ENCODE peak calls at places on chromosome 3, in ten cellular contexts. O is neuronal stem cell; K is CD8-positive, alpha-beta T cell; B is stomach; S is PC-9; I is endodermal cell; L is iPS DF 6.9; X is adipocyte; Q is thoracic aorta; E is Karpas-422. V is an unnamed sample. For H3K27me3 and H3K4me1, the result is how much of the 10 kb centered on the place peaks cover.

GRCh38 chr3:71725279-71725991 is at the start of gene EIF4E3:
- DNase-seq in O (peak), K (peak), B (peak), S (no peak), I (peak), L (no peak), X (peak), Q (no peak), E (no peak), V (peak)

GRCh38 chr3:71389911-71390573 is 193.5 kb downstream of the FOXP1 start:
- DNase-seq in O (no peak), K (peak), B (peak), S (no peak), I (peak), L (peak), X (peak), Q (no peak), E (peak), V (peak)

GRCh38 chr3:178300441-178300959 is 235.7 kb upstream of the KCNMB2 start:
- DNase-seq in O (no peak), K (no peak), B (no peak), S (no peak), I (no peak), L (no peak), X (no peak), Q (no peak), E (no peak), V (no peak)

GRCh38 chr3:78659386-78659987 is 1108.3 kb downstream of the ROBO1 start:
- DNase-seq in O (peak), K (no peak), B (peak), S (no peak), I (no peak), L (no peak), X (peak), Q (no peak), E (peak), V (peak)

GRCh38 chr3:178947738-178948137 is 123.9 kb downstream of the ZMAT3 start:
- DNase-seq in O (no peak), K (no peak), B (no peak), S (no peak), I (no peak), L (no peak), X (peak), Q (no peak), E (no peak), V (no peak)

GRCh38 chr3:121232309-121233225 is 313.2 kb downstream of the POLQ start:
- DNase-seq in O (no peak), K (no peak), B (no peak), S (no peak), I (no peak), L (no peak), X (no peak), Q (no peak), E (no peak), V (no peak)

GRCh38 chr3:44409640-44410410 is 67.6 kb downstream of the ZNF445 start:
- DNase-seq in O (no peak), K (no peak), B (no peak), S (no peak), I (peak), L (no peak), X (no peak), Q (no peak), E (no peak), V (no peak)

GRCh38 chr3:473284-473800 is 276.8 kb downstream of the CHL1 start:
- DNase-seq in O (no peak), K (no peak), B (no peak), S (no peak), I (no peak), L (no peak), X (no peak), Q (no peak), E (no peak), V (no peak)

GRCh38 chr3:184259878-184260570 is 1.3 kb downstream of the CAMK2N2 start:
- DNase-seq in O (peak), K (peak), B (peak), S (no peak), I (peak), L (no peak), X (peak), Q (no peak), E (no peak), V (peak)

GRCh38 chr3:66039590-66039887 is 821 bp upstream of the MAGI1 start:
- DNase-seq in O (no peak), K (no peak), B (peak), S (no peak), I (peak), L (no peak), X (peak), Q (no peak), E (no peak), V (peak)

GRCh38 chr3:95883801-95884200 is 930.6 kb upstream of the EPHA6 start:
- DNase-seq in O (no peak), K (no peak), B (no peak), S (no peak), I (no peak), L (peak), X (no peak), Q (no peak), E (no peak), V (no peak)

GRCh38 chr3:116067275-116067674 is 378.0 kb downstream of the LSAMP start:
- DNase-seq in O (no peak), K (no peak), B (no peak), S (no peak), I (no peak), L (no peak), X (no peak), Q (no peak), E (no peak), V (no peak)

GRCh38 chr3:175535351-175535750 is 676.2 kb downstream of the NAALADL2 start:
- DNase-seq in O (no peak), K (no peak), B (no peak), S (peak), I (no peak), L (no peak), X (no peak), Q (no peak), E (no peak), V (no peak)

GRCh38 chr3:112568642-112569041 is 6.8 kb downstream of the SLC35A5 start:
- DNase-seq in O (no peak), K (no peak), B (no peak), S (no peak), I (no peak), L (no peak), X (no peak), Q (no peak), E (no peak), V (peak)

GRCh38 chr3:194824676-194825075 is 139.0 kb downstream of the FAM43A start:
- DNase-seq in O (no peak), K (no peak), B (no peak), S (no peak), I (no peak), L (no peak), X (peak), Q (no peak), E (no peak), V (peak)

GRCh38 chr3:156769661-156770654 is 56.2 kb upstream of the LEKR1 start:
- DNase-seq in O (no peak), K (no peak), B (no peak), S (no peak), I (no peak), L (no peak), X (peak), Q (no peak), E (no peak), V (peak)

GRCh38 chr3:140363801-140364200 is 314.1 kb upstream of the TRIM42 start:
- DNase-seq in O (no peak), K (no peak), B (peak), S (no peak), I (no peak), L (no peak), X (no peak), Q (no peak), E (no peak), V (peak)

GRCh38 chr3:51978143-51978502 is 3.3 kb downstream of the ABHD14A start:
- DNase-seq in O (no peak), K (no peak), B (no peak), S (no peak), I (no peak), L (no peak), X (no peak), Q (no peak), E (no peak), V (no peak)

GRCh38 chr3:184679056-184679502 is 32.8 kb downstream of the MAGEF1 start:
- DNase-seq in O (peak), K (no peak), B (no peak), S (no peak), I (peak), L (no peak), X (peak), Q (no peak), E (no peak), V (no peak)

GRCh38 chr3:28151608-28152228 is 89.7 kb upstream of the CMC1 start:
- DNase-seq in O (no peak), K (no peak), B (no peak), S (no peak), I (no peak), L (no peak), X (no peak), Q (no peak), E (no peak), V (no peak)

GRCh38 chr3:58164199-58164879 is 46.4 kb downstream of the DNASE1L3 start:
- DNase-seq in O (no peak), K (no peak), B (peak), S (no peak), I (no peak), L (no peak), X (no peak), Q (no peak), E (no peak), V (peak)

GRCh38 chr3:99356681-99357080 is 281.7 kb upstream of the COL8A1 start:
- DNase-seq in O (no peak), K (no peak), B (no peak), S (no peak), I (no peak), L (no peak), X (no peak), Q (no peak), E (no peak), V (no peak)

GRCh38 chr3:24088782-24089181 is 143.7 kb downstream of the NR1D2 start:
- DNase-seq in O (no peak), K (no peak), B (no peak), S (no peak), I (peak), L (no peak), X (peak), Q (no peak), E (peak), V (peak)

GRCh38 chr3:39126532-39127071 is 19.1 kb downstream of the TTC21A start:
- DNase-seq in O (peak), K (peak), B (no peak), S (no peak), I (peak), L (no peak), X (peak), Q (no peak), E (peak), V (peak)

GRCh38 chr3:57164606-57165573 is at the start of gene IL17RD:
- DNase-seq in O (peak), K (peak), B (peak), S (peak), I (peak), L (no peak), X (peak), Q (peak), E (peak), V (peak)

GRCh38 chr3:41580274-41580959 is 381.1 kb downstream of the CTNNB1 start:
- DNase-seq in O (no peak), K (no peak), B (no peak), S (no peak), I (no peak), L (no peak), X (peak), Q (no peak), E (no peak), V (peak)

GRCh38 chr3:42689421-42690014 is 4.2 kb downstream of the KLHL40 start:
- DNase-seq in O (no peak), K (no peak), B (no peak), S (no peak), I (no peak), L (no peak), X (no peak), Q (no peak), E (no peak), V (no peak)

GRCh38 chr3:15339786-15340215 is 7.4 kb upstream of the SH3BP5 start:
- DNase-seq in O (no peak), K (no peak), B (no peak), S (peak), I (no peak), L (no peak), X (peak), Q (no peak), E (no peak), V (peak)
- H3K27me3 ChIP-seq in O (under half), K (under half), B (under half), S (under half), I (under half), L (under half), X (under half), Q (under half), E (under half), V (under half)

GRCh38 chr3:122975924-122976293 is 51.7 kb downstream of the SEMA5B start:
- DNase-seq in O (no peak), K (peak), B (no peak), S (no peak), I (no peak), L (no peak), X (no peak), Q (no peak), E (peak), V (no peak)

GRCh38 chr3:122974764-122975162 is 52.8 kb downstream of the SEMA5B start:
- DNase-seq in O (no peak), K (no peak), B (no peak), S (peak), I (peak), L (no peak), X (peak), Q (peak), E (no peak), V (peak)

GRCh38 chr3:122975163-122975923 is 52.2 kb downstream of the SEMA5B start:
- DNase-seq in O (no peak), K (peak), B (no peak), S (peak), I (peak), L (no peak), X (peak), Q (no peak), E (peak), V (peak)

GRCh38 chr3:122977645-122978466 is 49.7 kb downstream of the SEMA5B start:
- DNase-seq in O (peak), K (no peak), B (no peak), S (peak), I (peak), L (no peak), X (peak), Q (peak), E (no peak), V (peak)

DNA sequence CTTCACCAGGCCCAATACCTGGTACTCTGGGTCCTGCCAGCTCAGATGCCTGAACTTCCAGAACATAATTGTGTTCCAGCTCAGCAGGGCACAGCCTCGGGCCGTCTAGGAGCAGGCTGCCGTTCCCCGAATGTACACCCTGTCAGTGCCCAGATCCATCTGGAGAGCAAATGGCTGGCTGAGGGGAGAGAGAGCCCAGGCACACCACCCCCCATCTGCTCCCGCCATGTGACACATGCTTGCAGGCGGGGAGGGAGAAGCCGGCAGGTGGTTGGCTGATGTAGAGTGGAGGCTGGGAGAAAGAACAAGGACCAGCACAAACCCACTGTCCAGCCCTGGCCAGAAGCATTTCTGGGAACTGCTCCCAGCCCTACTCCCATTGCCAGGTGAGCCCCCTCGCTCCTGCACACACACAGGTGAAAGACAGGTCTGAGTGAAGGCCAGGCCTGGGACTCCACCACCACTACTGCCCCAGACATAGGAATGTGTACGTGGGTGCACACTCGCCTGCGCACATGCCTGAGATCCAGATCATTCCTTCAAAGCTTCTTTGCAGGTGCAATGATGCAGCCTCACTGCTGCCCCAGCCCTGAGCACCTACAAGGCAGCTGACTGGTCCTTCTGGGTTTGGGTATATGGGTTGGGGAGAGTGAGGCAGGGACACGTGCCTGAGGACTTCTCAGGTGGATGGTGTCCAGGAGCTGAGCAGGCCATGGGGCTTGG is 53.5 kb downstream of the SEMA5B start:
- DNase-seq in O (no peak), K (no peak), B (no peak), S (no peak), I (no peak), L (no peak), X (no peak), Q (no peak), E (no peak), V (no peak)
- H3K4me1 ChIP-seq in O (under half), K (under half), B (under half), S (half or more), I (under half), L (under half), X (under half), Q (half or more), E (half or more), V (under half)

DNA sequence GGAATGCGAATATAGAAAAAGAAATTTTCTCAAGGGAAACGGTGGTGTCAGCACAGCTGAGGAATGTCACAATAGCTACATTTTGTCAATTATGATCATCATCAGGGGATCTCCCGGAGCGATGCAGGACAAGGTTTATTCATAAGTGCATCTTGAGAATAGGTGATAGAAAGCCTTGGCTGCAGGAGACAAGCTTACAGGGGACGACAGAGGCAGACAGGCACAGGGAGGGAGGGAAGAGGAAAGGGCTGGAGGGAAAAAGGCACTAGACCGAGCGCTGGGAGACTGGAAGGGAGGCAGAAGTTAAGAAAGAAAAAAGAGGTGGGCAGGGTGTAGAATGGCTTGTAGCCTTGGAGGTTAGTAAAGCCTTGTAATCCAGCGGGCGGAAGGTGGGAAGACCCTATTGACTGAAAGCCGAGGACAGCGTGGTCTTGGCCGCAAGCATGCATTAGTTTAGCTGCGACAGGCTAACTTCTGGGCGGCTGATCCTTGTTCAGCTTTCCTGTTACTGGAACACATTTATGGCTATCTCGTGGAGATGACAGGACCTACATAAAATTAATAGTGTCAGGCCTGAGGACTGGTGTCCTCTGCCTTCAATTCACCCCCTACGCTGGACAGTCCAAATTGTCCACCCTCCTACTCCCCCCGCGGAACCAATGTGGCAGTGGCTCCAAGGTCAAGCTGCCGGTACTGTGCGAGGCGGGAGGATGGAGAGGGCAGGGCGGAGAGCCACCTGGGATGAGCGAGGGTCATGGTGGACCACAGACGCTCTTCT is 1.5 kb upstream of the NECTIN3 start:
- DNase-seq in O (no peak), K (no peak), B (no peak), S (no peak), I (peak), L (no peak), X (peak), Q (no peak), E (no peak), V (peak)
- H3K27me3 ChIP-seq in O (under half), K (under half), B (under half), S (under half), I (half or more), L (under half), X (under half), Q (under half), E (under half), V (under half)

DNA sequence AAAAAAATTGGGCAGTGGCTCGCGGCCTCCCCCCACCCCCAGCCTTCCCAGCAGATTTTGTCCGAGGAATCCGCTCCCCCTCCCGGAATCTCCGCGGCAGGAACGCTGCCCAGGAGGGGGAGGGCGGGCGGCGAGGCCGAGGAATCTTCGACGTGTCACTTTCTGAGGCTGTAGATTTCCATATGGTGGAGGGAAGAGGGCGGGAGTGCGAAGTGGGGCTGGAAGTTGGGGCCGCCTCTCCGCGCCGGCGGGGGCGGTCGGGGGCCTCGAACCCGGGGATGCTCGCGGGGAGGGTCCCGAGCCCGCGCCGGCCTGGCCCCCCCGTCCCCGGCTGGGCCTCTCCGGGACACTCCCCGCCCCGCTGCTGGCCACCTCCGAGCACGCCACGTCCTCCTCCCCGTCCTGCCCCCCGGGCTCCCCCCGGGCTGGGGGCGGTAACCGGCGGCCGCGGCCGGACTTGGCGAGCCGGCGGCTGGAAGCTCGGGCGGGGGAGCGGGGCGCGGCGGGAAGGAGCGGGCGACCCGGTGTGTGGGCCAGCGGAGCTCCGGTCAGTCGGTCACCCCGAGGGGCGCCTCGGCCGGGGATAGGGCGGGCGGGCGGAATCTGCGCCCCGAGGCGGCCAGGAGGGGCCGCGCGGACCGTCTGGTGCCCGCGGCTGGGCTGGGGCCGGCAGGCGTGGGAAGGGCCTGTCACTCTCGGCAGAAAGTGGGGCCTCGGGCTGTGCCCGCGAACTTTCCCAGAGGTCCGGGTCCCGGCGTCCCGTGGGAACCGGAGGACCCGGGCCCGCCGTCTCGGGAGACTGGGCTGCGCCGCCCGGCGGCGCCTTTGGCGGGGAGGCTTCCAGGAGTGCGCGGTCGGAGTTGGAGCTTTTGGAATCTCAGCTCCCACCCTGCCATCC is 949 bp downstream of the FNDC3B start:
- DNase-seq in O (peak), K (peak), B (peak), S (peak), I (peak), L (no peak), X (peak), Q (peak), E (no peak), V (peak)
- H3K4me1 ChIP-seq in O (under half), K (under half), B (under half), S (half or more), I (under half), L (under half), X (under half), Q (under half), E (under half), V (under half)

GRCh38 chr3:180747805-180748361 is 68.6 kb upstream of the CCDC39 start:
- DNase-seq in O (no peak), K (no peak), B (no peak), S (no peak), I (no peak), L (no peak), X (no peak), Q (no peak), E (no peak), V (no peak)

GRCh38 chr3:180743813-180744212 is 64.5 kb upstream of the CCDC39 start:
- DNase-seq in O (no peak), K (no peak), B (no peak), S (no peak), I (no peak), L (no peak), X (no peak), Q (no peak), E (no peak), V (no peak)

GRCh38 chr3:180749796-180750195 is 70.5 kb upstream of the CCDC39 start:
- DNase-seq in O (no peak), K (no peak), B (no peak), S (no peak), I (no peak), L (no peak), X (peak), Q (no peak), E (no peak), V (no peak)

GRCh38 chr3:180749322-180749721 is 70.0 kb upstream of the CCDC39 start:
- DNase-seq in O (no peak), K (no peak), B (no peak), S (no peak), I (peak), L (no peak), X (no peak), Q (no peak), E (no peak), V (no peak)

GRCh38 chr3:180744226-180744625 is 64.9 kb upstream of the CCDC39 start:
- DNase-seq in O (peak), K (no peak), B (no peak), S (no peak), I (no peak), L (no peak), X (no peak), Q (no peak), E (no peak), V (no peak)
- H3K27me3 ChIP-seq in O (half or more), K (under half), B (under half), S (under half), I (under half), L (under half), X (under half), Q (under half), E (under half), V (under half)

V was measured in GM23248.